ENCODE peak calls at places on chromosomes 5 and 9, in six cellular contexts. N is cardiac muscle cell; A is ovary; V is RWPE1; Q is CD8-positive, alpha-beta T cell; M is right lobe of liver. R is an unnamed sample.

GRCh38 chr9:70466976-70467551 is 52.6 kb upstream of the KLF9 start:
- DNase-seq in N (peak; percentile 79), V (peak; percentile 55), Q (no peak), M (no peak), A (no peak), R (peak; percentile 80)

GRCh38 chr5:113806823-113807222 is 293.3 kb downstream of the YTHDC2 start:
- DNase-seq in A (peak; percentile 30), N (peak; percentile 39), V (no peak), M (no peak), Q (no peak), R (peak; percentile 1)

GRCh38 chr9:133184971-133185370 is 21.3 kb upstream of the GBGT1 start:
- DNase-seq in A (peak; percentile 47), N (peak; percentile 90), M (no peak), Q (peak; percentile 22), V (peak; percentile 93), R (peak; percentile 75)

GRCh38 chr9:90188656-90189055 is 454.0 kb downstream of the DIRAS2 start:
- DNase-seq in A (no peak), M (no peak), N (no peak), Q (no peak), V (no peak), R (no peak)

GRCh38 chr5:80516826-80517225 is 28.9 kb downstream of the FAM151B start:
- DNase-seq in A (no peak), N (peak; percentile 72), M (no peak), V (peak; percentile 85), Q (no peak), R (peak; percentile 70)

GRCh38 chr5:129506092-129506491 is 46.0 kb downstream of the ADAMTS19 start:
- DNase-seq in Q (no peak), M (no peak), V (no peak), N (no peak), A (no peak), R (peak; percentile 1)

GRCh38 chr9:128004011-128004604 is 23.3 kb upstream of the EEIG1 start:
- DNase-seq in N (no peak), Q (no peak), M (no peak), V (no peak), A (no peak), R (no peak)

GRCh38 chr9:126788631-126789349 is 16.1 kb upstream of the ZBTB43 start:
- DNase-seq in A (no peak), Q (no peak), M (no peak), N (no peak), V (peak; percentile 94), R (peak; percentile 49)

GRCh38 chr9:3746296-3747275 is 220.8 kb upstream of the RFX3 start:
- DNase-seq in N (peak; percentile 74), Q (no peak), A (no peak), V (peak; percentile 84), M (no peak), R (peak; percentile 80)

GRCh38 chr9:136172412-136173079 is 32.4 kb downstream of the LHX3 start:
- DNase-seq in N (no peak), M (no peak), A (no peak), Q (no peak), V (no peak), R (no peak)

GRCh38 chr9:136169495-136169894 is 35.4 kb downstream of the LHX3 start:
- DNase-seq in A (no peak), N (no peak), Q (no peak), M (peak; percentile 32), V (no peak), R (no peak)

GRCh38 chr9:136170291-136170901 is 34.5 kb downstream of the LHX3 start:
- DNase-seq in V (peak; percentile 59), M (peak; percentile 63), A (peak; percentile 61), Q (peak; percentile 15), N (peak; percentile 22), R (peak; percentile 8)

GRCh38 chr9:136171801-136172411 is 33.0 kb downstream of the LHX3 start:
- DNase-seq in Q (no peak), N (no peak), M (no peak), V (no peak), A (no peak), R (peak; percentile 2)

GRCh38 chr9:136171009-136171800 is 33.7 kb downstream of the LHX3 start:
- DNase-seq in Q (no peak), V (no peak), N (no peak), M (peak; percentile 34), A (no peak), R (no peak)
- TF ChIP-seq CTCF in Q (no peak), V (no peak), N (no peak), M (no peak), A (no peak), R (no peak)

GRCh38 chr9:105158020-105158419 is 86.4 kb upstream of the SLC44A1 start:
- DNase-seq in A (no peak), Q (no peak), V (no peak), M (no peak), N (no peak), R (no peak)

GRCh38 chr9:105154723-105155191 is 89.7 kb upstream of the SLC44A1 start:
- DNase-seq in M (no peak), V (peak; percentile 66), N (peak; percentile 56), Q (no peak), A (no peak), R (peak; percentile 32)

GRCh38 chr9:105158898-105159297 is 85.6 kb upstream of the SLC44A1 start:
- DNase-seq in N (no peak), M (no peak), A (no peak), Q (no peak), V (no peak), R (no peak)

GRCh38 chr9:105151686-105151995 is 92.8 kb upstream of the SLC44A1 start:
- DNase-seq in A (no peak), M (no peak), V (no peak), N (no peak), Q (no peak), R (no peak)

GRCh38 chr9:105157178-105157583 is 87.3 kb upstream of the SLC44A1 start:
- DNase-seq in A (peak; percentile 53), V (peak; percentile 84), Q (no peak), N (peak; percentile 88), M (peak; percentile 69), R (peak; percentile 88)
- TF ChIP-seq CTCF in A (no peak), V (peak; percentile 84), Q (peak; percentile 57), N (peak; percentile 50), M (peak; percentile 60), R (peak; percentile 42)

DNA sequence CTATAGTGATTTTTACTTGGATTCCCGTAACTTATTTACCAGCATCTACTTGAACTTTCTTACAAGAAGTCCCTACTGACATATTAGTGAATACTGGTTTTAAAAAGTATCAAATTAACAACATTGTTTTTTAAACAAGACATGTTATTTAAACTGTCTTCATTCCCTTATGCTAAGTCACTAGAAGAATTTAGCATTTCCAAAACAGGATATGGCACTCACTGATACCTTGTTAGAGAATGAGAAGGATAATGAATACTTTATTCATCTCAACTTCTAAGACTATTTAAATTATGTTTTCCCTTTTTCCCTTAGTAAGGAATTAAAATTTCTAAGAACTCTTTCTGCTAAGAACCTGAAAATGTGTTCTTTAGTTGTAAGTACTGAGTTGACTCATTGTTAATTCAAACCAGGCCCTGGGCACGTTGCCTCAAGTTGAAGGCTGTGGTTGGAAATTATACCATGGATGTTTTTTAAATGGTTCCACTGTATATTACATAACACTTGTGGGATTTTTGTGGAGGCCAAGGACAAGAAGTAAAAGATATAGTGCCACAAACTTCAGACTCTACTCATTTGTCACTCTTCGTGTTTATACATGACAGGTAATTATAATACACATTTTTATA is 219.0 kb upstream of the EDIL3 start:
- DNase-seq in N (peak; percentile 81), A (no peak), M (no peak), V (no peak), Q (no peak), R (peak; percentile 94)
- TF ChIP-seq CTCF in N (no peak), A (no peak), M (no peak), V (no peak), Q (no peak), R (no peak)

DNA sequence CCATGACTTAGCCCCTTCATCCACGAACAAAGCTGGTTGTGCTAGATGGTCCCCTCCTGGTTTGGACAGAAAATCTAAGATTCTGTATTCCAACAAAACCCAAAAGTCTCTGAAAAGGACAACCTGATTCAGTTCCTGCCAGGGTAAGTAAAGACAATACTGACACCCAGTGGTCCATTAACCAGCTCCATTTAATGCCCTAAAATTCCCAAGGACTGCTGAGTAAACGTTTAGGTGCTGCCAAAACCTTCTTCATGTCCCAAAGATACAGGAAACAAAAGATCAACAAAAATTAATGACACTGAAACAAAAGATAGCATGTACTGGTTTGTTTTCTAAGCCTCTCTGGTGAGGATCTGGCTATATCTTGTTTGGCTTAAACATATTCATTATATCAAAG is 25.3 kb upstream of the PPP1R2B start:
- DNase-seq in N (peak; percentile 53), Q (no peak), M (no peak), V (peak; percentile 28), A (no peak), R (peak; percentile 9)
- TF ChIP-seq CTCF in N (peak; percentile 44), Q (no peak), M (peak; percentile 54), V (peak; percentile 32), A (peak; percentile 10), R (no peak)

DNA sequence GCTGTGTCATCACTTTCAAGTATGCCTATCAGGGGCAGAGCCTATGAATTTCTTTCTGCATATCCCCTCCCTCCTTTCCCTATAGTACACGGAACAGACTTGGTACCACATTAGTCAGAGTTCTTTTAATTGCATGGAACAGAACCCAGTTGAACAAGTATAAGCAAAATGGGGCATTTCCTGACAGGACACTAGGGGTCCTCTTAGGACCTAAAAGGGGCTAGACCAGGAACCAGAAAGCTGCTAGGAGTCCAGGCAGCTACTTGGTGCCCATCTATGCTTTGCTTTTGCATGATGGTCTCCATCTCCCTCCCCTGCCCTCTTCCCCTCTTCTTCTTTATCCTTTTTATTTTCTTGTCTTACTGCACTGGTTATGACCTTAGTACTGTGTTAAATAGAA is 5.9 kb downstream of the BSPRY start:
- DNase-seq in V (no peak), A (no peak), N (peak; percentile 38), M (no peak), Q (no peak), R (peak; percentile 38)
- TF ChIP-seq CTCF in V (no peak), A (no peak), N (peak; percentile 31), M (peak; percentile 39), Q (no peak), R (peak; percentile 24)

DNA sequence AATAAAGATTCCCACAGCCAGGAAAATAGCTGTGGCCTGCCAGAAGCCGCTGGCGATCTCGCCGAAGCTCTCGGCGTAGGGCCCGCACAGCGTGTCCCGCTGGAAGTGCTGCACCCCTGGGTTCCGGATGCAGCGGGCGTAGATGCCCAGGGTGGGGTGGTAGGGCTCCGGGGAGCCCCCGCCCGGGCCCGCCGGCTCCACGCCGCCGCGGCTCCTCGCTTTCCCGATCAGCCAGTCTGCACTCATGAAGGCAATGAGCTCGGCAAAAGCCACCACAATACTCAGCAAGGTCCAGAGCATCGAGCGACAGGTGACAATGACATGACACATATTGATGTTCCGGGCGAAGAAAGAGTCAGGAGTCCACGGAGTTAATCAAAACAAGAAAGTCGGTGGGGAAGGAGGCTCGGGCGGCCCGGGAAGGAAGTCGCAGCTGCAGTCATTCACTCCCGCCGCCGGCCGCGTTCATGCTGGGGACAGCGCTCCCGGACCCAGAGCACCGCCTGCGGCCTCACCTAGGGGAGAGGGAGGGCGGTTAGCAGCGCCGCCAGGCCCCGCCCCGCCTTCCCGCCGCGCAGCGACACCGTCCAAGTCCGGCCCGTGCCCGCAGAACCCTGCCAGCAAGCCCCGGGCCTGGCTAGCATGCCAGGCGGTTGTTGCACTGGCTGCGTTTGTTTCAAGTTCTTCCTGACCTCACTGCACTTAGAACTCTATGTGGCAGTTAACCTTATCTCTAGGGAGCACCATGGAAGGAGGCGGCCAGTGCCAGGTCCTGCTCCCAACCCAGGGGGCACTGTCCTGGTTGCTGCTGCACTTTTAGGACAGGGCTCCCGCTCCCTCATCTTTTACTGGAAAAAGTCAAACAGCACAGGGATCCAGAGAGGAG is 138.4 kb downstream of the LHFPL2 start:
- DNase-seq in V (no peak), N (peak; percentile 44), M (peak; percentile 92), A (peak; percentile 65), Q (peak; percentile 2), R (peak; percentile 29)
- TF ChIP-seq CTCF in V (no peak), N (peak; percentile 29), M (peak; percentile 25), A (no peak), Q (no peak), R (peak; percentile 37)

R was measured in fibroblast of the aortic adventitia.